ENCODE peak calls at places on chromosomes 2 and 18, in seven cellular contexts. One of them, this sample, is unnamed.

GRCh38 chr18:986552-986951 is 81.9 kb downstream of the ADCYAP1 start:
- DNase-seq in IMR-90: no peak
- DNase-seq in A549: no peak
- DNase-seq in WTC11: no peak
- DNase-seq in right lobe of liver: no peak
- DNase-seq in uterus: no peak
- DNase-seq in ACHN: no peak
- DNase-seq in this sample: no peak

GRCh38 chr2:176139621-176140020 is 10.1 kb downstream of the HOXD8 start:
- DNase-seq in IMR-90: no peak
- DNase-seq in A549: no peak
- DNase-seq in WTC11: no peak
- DNase-seq in right lobe of liver: no peak
- DNase-seq in uterus: peak
- DNase-seq in ACHN: no peak
- DNase-seq in this sample: no peak

GRCh38 chr2:62705859-62706720 is 577 bp downstream of the EHBP1 start:
- DNase-seq in IMR-90: peak
- DNase-seq in A549: peak
- DNase-seq in WTC11: peak
- DNase-seq in right lobe of liver: peak
- DNase-seq in uterus: peak
- DNase-seq in ACHN: peak
- DNase-seq in this sample: peak

GRCh38 chr2:226684563-226684959 is 115.1 kb downstream of the IRS1 start:
- DNase-seq in IMR-90: no peak
- DNase-seq in A549: no peak
- DNase-seq in WTC11: no peak
- DNase-seq in right lobe of liver: no peak
- DNase-seq in uterus: no peak
- DNase-seq in ACHN: no peak
- DNase-seq in this sample: no peak

GRCh38 chr2:177265386-177265690 is 811 bp upstream of the NFE2L2 start:
- DNase-seq in IMR-90: peak
- DNase-seq in A549: no peak
- DNase-seq in WTC11: peak
- DNase-seq in right lobe of liver: no peak
- DNase-seq in uterus: no peak
- DNase-seq in ACHN: peak
- DNase-seq in this sample: no peak

GRCh38 chr2:1937066-1937465 is 192.8 kb upstream of the PXDN start:
- DNase-seq in IMR-90: no peak
- DNase-seq in A549: no peak
- DNase-seq in WTC11: no peak
- DNase-seq in right lobe of liver: no peak
- DNase-seq in uterus: no peak
- DNase-seq in ACHN: no peak
- DNase-seq in this sample: no peak

GRCh38 chr2:134164306-134164705 is 89.6 kb upstream of the MGAT5 start:
- DNase-seq in IMR-90: no peak
- DNase-seq in A549: no peak
- DNase-seq in WTC11: no peak
- DNase-seq in right lobe of liver: no peak
- DNase-seq in uterus: no peak
- DNase-seq in ACHN: no peak
- DNase-seq in this sample: no peak

GRCh38 chr2:172856561-172856960 is 120.9 kb downstream of the RAPGEF4 start:
- DNase-seq in IMR-90: no peak
- DNase-seq in A549: no peak
- DNase-seq in WTC11: no peak
- DNase-seq in right lobe of liver: no peak
- DNase-seq in uterus: no peak
- DNase-seq in ACHN: no peak
- DNase-seq in this sample: no peak

GRCh38 chr18:47797126-47797525 is 133.3 kb downstream of the SMAD2 start:
- DNase-seq in IMR-90: no peak
- DNase-seq in A549: no peak
- DNase-seq in WTC11: no peak
- DNase-seq in right lobe of liver: no peak
- DNase-seq in uterus: no peak
- DNase-seq in ACHN: no peak
- DNase-seq in this sample: no peak

GRCh38 chr2:65130440-65131175 is 702 bp upstream of the RAB1A start:
- DNase-seq in IMR-90: no peak
- DNase-seq in A549: no peak
- DNase-seq in WTC11: no peak
- DNase-seq in right lobe of liver: no peak
- DNase-seq in uterus: no peak
- DNase-seq in ACHN: no peak
- DNase-seq in this sample: no peak

GRCh38 chr2:200860092-200860795 is 4.2 kb downstream of the CLK1 start:
- DNase-seq in IMR-90: no peak
- DNase-seq in A549: no peak
- DNase-seq in WTC11: no peak
- DNase-seq in right lobe of liver: no peak
- DNase-seq in uterus: peak
- DNase-seq in ACHN: no peak
- DNase-seq in this sample: peak